ENCODE peak calls at places on chromosomes 7 and 10, in four cellular contexts. One of them, this sample, is unnamed.

GRCh38 chr10:92066386-92066785 is 142.8 kb downstream of the BTAF1 start:
- ATAC-seq in HepG2: no peak
- ATAC-seq in Panc1: no peak
- ATAC-seq in K562: no peak
- ATAC-seq in this sample: no peak

GRCh38 chr10:122310311-122311050 is 39.4 kb downstream of the BTBD16 start:
- ATAC-seq in HepG2: peak; percentile 99
- ATAC-seq in Panc1: peak; percentile 85
- ATAC-seq in K562: no peak
- ATAC-seq in this sample: no peak

GRCh38 chr7:39405591-39405990 is 160.6 kb upstream of the YAE1 start:
- ATAC-seq in K562: no peak
- ATAC-seq in Panc1: no peak
- ATAC-seq in HepG2: no peak
- ATAC-seq in this sample: no peak

GRCh38 chr10:13563481-13564445 is 23.0 kb upstream of the PRPF18 start:
- ATAC-seq in K562: no peak
- ATAC-seq in Panc1: no peak
- ATAC-seq in HepG2: no peak
- ATAC-seq in this sample: no peak

GRCh38 chr7:135965602-135966001 is 11.6 kb downstream of the MTPN start:
- ATAC-seq in HepG2: peak; percentile 37
- ATAC-seq in K562: no peak
- ATAC-seq in Panc1: no peak
- ATAC-seq in this sample: no peak

GRCh38 chr7:148291799-148292198 is 298.8 kb upstream of the C7orf33 start:
- ATAC-seq in Panc1: no peak
- ATAC-seq in HepG2: no peak
- ATAC-seq in K562: no peak
- ATAC-seq in this sample: no peak

GRCh38 chr10:128875030-128875744 is 591.9 kb upstream of the MGMT start:
- ATAC-seq in K562: no peak
- ATAC-seq in HepG2: no peak
- ATAC-seq in Panc1: no peak
- ATAC-seq in this sample: peak; percentile 42

GRCh38 chr10:49207936-49208482 is 19.8 kb upstream of the TMEM273 start:
- ATAC-seq in Panc1: no peak
- ATAC-seq in HepG2: no peak
- ATAC-seq in K562: peak; percentile 15
- ATAC-seq in this sample: no peak

GRCh38 chr10:83492004-83492403 is 647.3 kb upstream of the GHITM start:
- ATAC-seq in K562: no peak
- ATAC-seq in HepG2: no peak
- ATAC-seq in Panc1: no peak
- ATAC-seq in this sample: no peak

GRCh38 chr10:99937630-99938029 is 72.1 kb downstream of the DNMBP start:
- ATAC-seq in Panc1: no peak
- ATAC-seq in HepG2: no peak
- ATAC-seq in K562: no peak
- ATAC-seq in this sample: no peak

GRCh38 chr10:119149723-119150122 is 15.8 kb downstream of the SFXN4 start:
- ATAC-seq in HepG2: peak; percentile 64
- ATAC-seq in Panc1: peak; percentile 59
- ATAC-seq in K562: peak; percentile 55
- ATAC-seq in this sample: no peak

GRCh38 chr10:60735244-60735643 is 43.0 kb upstream of the CDK1 start:
- ATAC-seq in HepG2: no peak
- ATAC-seq in Panc1: no peak
- ATAC-seq in K562: no peak
- ATAC-seq in this sample: no peak

GRCh38 chr10:28467615-28468014 is 65.3 kb upstream of the WAC start:
- ATAC-seq in Panc1: no peak
- ATAC-seq in K562: no peak
- ATAC-seq in HepG2: no peak
- ATAC-seq in this sample: no peak

GRCh38 chr10:84185526-84186175 is 8.7 kb upstream of the CDHR1 start:
- ATAC-seq in Panc1: no peak
- ATAC-seq in K562: no peak
- ATAC-seq in HepG2: no peak
- ATAC-seq in this sample: no peak

GRCh38 chr7:135169936-135170222 is 628 bp downstream of the CYREN start:
- ATAC-seq in Panc1: no peak
- ATAC-seq in HepG2: no peak
- ATAC-seq in K562: no peak
- ATAC-seq in this sample: no peak

GRCh38 chr7:139041378-139042053 is 5.7 kb upstream of the ZC3HAV1L start:
- ATAC-seq in HepG2: peak; percentile 41
- ATAC-seq in Panc1: peak; percentile 68
- ATAC-seq in K562: peak; percentile 40
- ATAC-seq in this sample: no peak

GRCh38 chr10:78248651-78249464 is 215.2 kb downstream of the RPS24 start:
- ATAC-seq in HepG2: no peak
- ATAC-seq in Panc1: no peak
- ATAC-seq in K562: no peak
- ATAC-seq in this sample: peak; percentile 75

GRCh38 chr7:153943428-153944370 is 108.5 kb upstream of the DPP6 start:
- ATAC-seq in Panc1: no peak
- ATAC-seq in K562: no peak
- ATAC-seq in HepG2: no peak
- ATAC-seq in this sample: no peak

GRCh38 chr10:58647770-58648169 is 135.1 kb downstream of the BICC1 start:
- ATAC-seq in Panc1: no peak
- ATAC-seq in K562: no peak
- ATAC-seq in HepG2: no peak
- ATAC-seq in this sample: no peak

GRCh38 chr7:42107484-42107883 is 129.5 kb downstream of the GLI3 start:
- ATAC-seq in K562: no peak
- ATAC-seq in Panc1: no peak
- ATAC-seq in HepG2: no peak
- ATAC-seq in this sample: peak; percentile 44

GRCh38 chr10:112279482-112279881 is 3.7 kb upstream of the TECTB start:
- ATAC-seq in HepG2: no peak
- ATAC-seq in Panc1: no peak
- ATAC-seq in K562: no peak
- ATAC-seq in this sample: no peak

GRCh38 chr7:50312176-50312575 is 7.7 kb downstream of the IKZF1 start:
- ATAC-seq in HepG2: no peak
- ATAC-seq in Panc1: no peak
- ATAC-seq in K562: peak; percentile 25
- ATAC-seq in this sample: no peak

GRCh38 chr7:56079450-56080185 is 13.1 kb downstream of the PHKG1 start:
- ATAC-seq in HepG2: peak; percentile 91
- ATAC-seq in Panc1: peak; percentile 86
- ATAC-seq in K562: no peak
- ATAC-seq in this sample: peak; percentile 72

GRCh38 chr10:1434912-1435692 is 302.2 kb downstream of the ADARB2 start:
- ATAC-seq in Panc1: no peak
- ATAC-seq in HepG2: no peak
- ATAC-seq in K562: no peak
- ATAC-seq in this sample: no peak

GRCh38 chr7:159253657-159254056 is 109.0 kb upstream of the VIPR2 start:
- ATAC-seq in HepG2: no peak
- ATAC-seq in K562: no peak
- ATAC-seq in Panc1: no peak
- ATAC-seq in this sample: no peak

GRCh38 chr10:6465437-6465836 is 114.6 kb downstream of the PRKCQ start:
- ATAC-seq in HepG2: no peak
- ATAC-seq in K562: no peak
- ATAC-seq in Panc1: no peak
- ATAC-seq in this sample: no peak

GRCh38 chr7:32070406-32071360 is at the start of gene PDE1C:
- ATAC-seq in Panc1: peak; percentile 61
- ATAC-seq in K562: no peak
- ATAC-seq in HepG2: no peak
- ATAC-seq in this sample: peak; percentile 54

GRCh38 chr10:110207805-110208613 is 604 bp downstream of the MXI1 start:
- ATAC-seq in HepG2: no peak
- ATAC-seq in Panc1: peak; percentile 20
- ATAC-seq in K562: peak; percentile 26
- ATAC-seq in this sample: no peak

GRCh38 chr7:2081526-2082356 is 151.0 kb downstream of the MAD1L1 start:
- ATAC-seq in HepG2: no peak
- ATAC-seq in K562: no peak
- ATAC-seq in Panc1: no peak
- ATAC-seq in this sample: no peak

GRCh38 chr7:148916186-148916585 is 32.1 kb upstream of the EZH2 start:
- ATAC-seq in Panc1: no peak
- ATAC-seq in K562: no peak
- ATAC-seq in HepG2: no peak
- ATAC-seq in this sample: no peak

DNA sequence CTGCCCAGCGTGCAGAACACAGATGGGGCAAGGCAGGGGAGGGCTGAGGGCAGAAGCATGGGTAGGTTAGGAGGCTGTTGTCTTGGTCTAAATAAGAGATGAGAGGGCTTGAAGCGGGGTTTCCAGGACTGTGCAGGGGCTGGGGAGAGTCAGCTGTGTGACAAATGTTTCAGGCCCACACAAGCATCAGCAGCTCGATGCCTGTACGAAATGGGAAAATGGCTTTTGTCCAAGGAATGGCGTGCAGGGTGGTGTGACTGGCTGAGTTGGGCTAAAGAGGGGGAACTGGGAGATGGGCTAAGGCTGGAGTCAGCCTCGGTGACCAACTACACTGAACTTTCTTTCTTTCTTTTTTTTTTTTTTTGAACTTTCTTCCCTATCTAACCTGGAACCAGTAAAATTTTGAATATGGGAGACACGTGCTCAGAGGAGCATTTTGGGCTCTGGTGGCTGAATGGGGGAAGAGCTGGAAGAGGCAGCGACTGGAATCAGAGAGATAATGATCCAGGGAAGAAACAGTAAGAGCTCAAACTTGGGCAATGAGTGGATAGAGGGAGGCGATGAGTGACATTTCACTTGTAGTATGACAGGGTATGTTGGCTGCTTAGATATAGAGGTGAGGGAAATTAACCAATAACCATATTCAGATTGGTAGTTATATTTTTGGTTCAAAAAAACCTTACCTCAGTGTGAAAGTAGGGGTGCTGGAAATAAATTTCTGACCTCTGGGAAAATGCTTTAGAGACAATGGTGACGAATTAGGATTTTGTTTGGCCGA is 10.2 kb upstream of the EPHA1 start:
- ATAC-seq in K562: peak; percentile 13
- ATAC-seq in Panc1: no peak
- ATAC-seq in HepG2: no peak
- ATAC-seq in this sample: no peak
- H3K4me1 ChIP-seq in K562: no peaks in the 10 kb centered on the region
- H3K4me1 ChIP-seq in Panc1: no peaks in the 10 kb centered on the region
- H3K4me1 ChIP-seq in HepG2: no peaks in the 10 kb centered on the region
- H3K4me1 ChIP-seq in this sample: no peaks in the 10 kb centered on the region

GRCh38 chr10:90923111-90923731 is 2.3 kb upstream of the ANKRD1 start:
- ATAC-seq in HepG2: no peak
- ATAC-seq in Panc1: no peak
- ATAC-seq in K562: no peak
- ATAC-seq in this sample: no peak

GRCh38 chr10:90927293-90927692 is 6.4 kb upstream of the ANKRD1 start:
- ATAC-seq in K562: no peak
- ATAC-seq in Panc1: no peak
- ATAC-seq in HepG2: no peak
- ATAC-seq in this sample: no peak

GRCh38 chr10:90924552-90924951 is 3.7 kb upstream of the ANKRD1 start:
- ATAC-seq in HepG2: no peak
- ATAC-seq in K562: no peak
- ATAC-seq in Panc1: no peak
- ATAC-seq in this sample: no peak

GRCh38 chr10:90921906-90922305 is 1.0 kb upstream of the ANKRD1 start:
- ATAC-seq in Panc1: no peak
- ATAC-seq in K562: no peak
- ATAC-seq in HepG2: no peak
- ATAC-seq in this sample: no peak

GRCh38 chr10:90925078-90926029 is 4.5 kb upstream of the ANKRD1 start:
- ATAC-seq in HepG2: no peak
- ATAC-seq in Panc1: no peak
- ATAC-seq in K562: no peak
- ATAC-seq in this sample: no peak
- TF ChIP-seq POLR2AphosphoS5 in HepG2: no peak
- TF ChIP-seq POLR2AphosphoS5 in Panc1: no peak
- TF ChIP-seq POLR2AphosphoS5 in K562: no peak
- TF ChIP-seq POLR2AphosphoS5 in this sample: no peak

DNA sequence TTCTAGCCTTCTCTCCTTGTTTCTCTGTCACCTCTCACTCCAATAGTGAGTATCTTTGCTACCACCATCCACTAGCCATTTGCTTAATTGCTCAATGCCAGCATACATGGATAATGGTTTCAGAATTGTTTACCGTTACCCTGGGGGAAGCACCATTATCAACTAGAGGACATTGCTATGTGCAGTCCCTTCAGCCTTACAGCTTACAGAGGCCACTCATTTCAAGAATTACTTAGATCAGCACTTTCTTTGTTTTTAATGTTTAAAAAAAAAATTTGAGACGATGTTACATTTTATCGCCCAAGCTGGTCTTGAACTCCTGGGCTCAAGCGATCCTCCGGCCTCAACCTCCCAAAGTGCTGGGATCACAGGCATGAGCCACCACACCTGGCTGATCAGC is 14.8 kb upstream of the ORAI2 start:
- ATAC-seq in HepG2: no peak
- ATAC-seq in Panc1: no peak
- ATAC-seq in K562: no peak
- ATAC-seq in this sample: no peak
- H3K4me1 ChIP-seq in HepG2: no peaks in the 10 kb centered on the region
- H3K4me1 ChIP-seq in Panc1: no peaks in the 10 kb centered on the region
- H3K4me1 ChIP-seq in K562: peaks cover 25% of the 10 kb centered on the region
- H3K4me1 ChIP-seq in this sample: no peaks in the 10 kb centered on the region

GRCh38 chr10:79445708-79446450 is 455 bp upstream of the ZCCHC24 start:
- ATAC-seq in K562: peak; percentile 95
- ATAC-seq in Panc1: peak; percentile 96
- ATAC-seq in HepG2: peak; percentile 95
- ATAC-seq in this sample: peak; percentile 93

GRCh38 chr10:79445217-79445707 is at the start of gene ZCCHC24:
- ATAC-seq in HepG2: peak; percentile 23
- ATAC-seq in Panc1: peak; percentile 79
- ATAC-seq in K562: peak; percentile 6
- ATAC-seq in this sample: peak; percentile 14

GRCh38 chr10:79444243-79445119 is 943 bp downstream of the ZCCHC24 start:
- ATAC-seq in HepG2: peak; percentile 46
- ATAC-seq in K562: peak; percentile 31
- ATAC-seq in Panc1: peak; percentile 59
- ATAC-seq in this sample: peak; percentile 46

GRCh38 chr10:79447911-79448731 is 2.7 kb upstream of the ZCCHC24 start:
- ATAC-seq in K562: no peak
- ATAC-seq in HepG2: no peak
- ATAC-seq in Panc1: no peak
- ATAC-seq in this sample: no peak

DNA sequence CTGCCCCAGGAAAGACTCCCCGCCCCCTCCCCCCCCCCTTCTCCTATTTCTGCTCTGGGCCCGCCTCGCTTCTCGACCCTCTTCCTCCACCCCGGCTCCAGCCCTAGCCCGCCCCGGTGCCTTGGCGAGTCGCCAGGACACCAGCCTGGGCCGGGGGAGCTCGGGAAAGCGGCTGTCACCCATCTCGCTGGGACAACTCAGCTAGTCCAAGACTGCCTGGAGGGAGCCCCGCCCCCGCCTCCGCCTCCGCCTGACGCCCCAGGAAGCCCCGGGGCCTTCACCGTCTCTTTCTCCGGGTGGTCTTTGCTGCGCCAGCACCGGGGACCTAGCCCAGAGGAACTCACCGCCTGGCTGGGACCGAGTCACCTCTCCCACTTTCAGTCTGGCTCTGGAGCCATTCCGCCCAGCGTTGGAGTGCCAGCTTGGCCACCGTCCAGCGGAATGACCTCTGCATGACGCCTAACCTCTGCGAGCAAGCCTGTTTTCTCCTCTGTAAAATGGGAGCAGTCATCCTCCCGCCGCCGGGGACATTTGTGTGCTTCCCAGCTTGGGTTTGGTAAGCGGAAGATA is 1.1 kb upstream of the ZCCHC24 start:
- ATAC-seq in Panc1: no peak
- ATAC-seq in K562: peak; percentile 40
- ATAC-seq in HepG2: peak; percentile 7
- ATAC-seq in this sample: no peak
- TF ChIP-seq POLR2AphosphoS5 in Panc1: no peak
- TF ChIP-seq POLR2AphosphoS5 in K562: no peak
- TF ChIP-seq POLR2AphosphoS5 in HepG2: no peak
- TF ChIP-seq POLR2AphosphoS5 in this sample: peak; percentile 67

This sample was measured in gastroesophageal sphincter.